ENCODE peak calls at places on chromosomes 1 and 21, in four cellular contexts. One of them, this sample, is unnamed.

GRCh38 chr1:212858461-212859265 is 588 bp downstream of the FLVCR1 start:
- DNase-seq in A549: peak; percentile 32
- DNase-seq in CD4-positive, alpha-beta T cell: peak; percentile 6
- DNase-seq in BJ: no peak
- DNase-seq in this sample: peak; percentile 30

GRCh38 chr1:71044833-71045232 is 2.8 kb downstream of the PTGER3 start:
- DNase-seq in A549: no peak
- DNase-seq in CD4-positive, alpha-beta T cell: no peak
- DNase-seq in BJ: no peak
- DNase-seq in this sample: no peak

GRCh38 chr21:46184625-46185555 is 631 bp upstream of the SPATC1L start:
- DNase-seq in CD4-positive, alpha-beta T cell: peak; percentile 42
- DNase-seq in A549: no peak
- DNase-seq in BJ: no peak
- DNase-seq in this sample: peak; percentile 79

GRCh38 chr1:42966688-42967609 is 8.3 kb upstream of the SLC2A1 start:
- DNase-seq in BJ: peak; percentile 87
- DNase-seq in A549: peak; percentile 88
- DNase-seq in CD4-positive, alpha-beta T cell: no peak
- DNase-seq in this sample: no peak

GRCh38 chr1:78762113-78762512 is 112.5 kb downstream of the IFI44 start:
- DNase-seq in BJ: no peak
- DNase-seq in CD4-positive, alpha-beta T cell: no peak
- DNase-seq in A549: no peak
- DNase-seq in this sample: no peak

GRCh38 chr1:114097109-114097508 is 56.6 kb downstream of the SYT6 start:
- DNase-seq in BJ: no peak
- DNase-seq in CD4-positive, alpha-beta T cell: no peak
- DNase-seq in A549: no peak
- DNase-seq in this sample: no peak

GRCh38 chr1:178052650-178053461 is 41.0 kb upstream of the RASAL2 start:
- DNase-seq in CD4-positive, alpha-beta T cell: no peak
- DNase-seq in BJ: no peak
- DNase-seq in A549: no peak
- DNase-seq in this sample: no peak

GRCh38 chr1:207848234-207848633 is 62.7 kb downstream of the CD34 start:
- DNase-seq in CD4-positive, alpha-beta T cell: no peak
- DNase-seq in BJ: no peak
- DNase-seq in A549: peak; percentile 62
- DNase-seq in this sample: no peak

GRCh38 chr1:21579788-21580187 is 70.6 kb downstream of the ALPL start:
- DNase-seq in A549: peak; percentile 53
- DNase-seq in CD4-positive, alpha-beta T cell: no peak
- DNase-seq in BJ: no peak
- DNase-seq in this sample: no peak

GRCh38 chr1:171245458-171246064 is 2.7 kb upstream of the FMO1 start:
- DNase-seq in A549: peak; percentile 58
- DNase-seq in BJ: no peak
- DNase-seq in CD4-positive, alpha-beta T cell: no peak
- DNase-seq in this sample: no peak

GRCh38 chr1:159088050-159088449 is 11.5 kb upstream of the AIM2 start:
- DNase-seq in BJ: peak; percentile 65
- DNase-seq in A549: no peak
- DNase-seq in CD4-positive, alpha-beta T cell: no peak
- DNase-seq in this sample: no peak

GRCh38 chr1:187001198-187001904 is 172.6 kb downstream of the PLA2G4A start:
- DNase-seq in CD4-positive, alpha-beta T cell: no peak
- DNase-seq in A549: no peak
- DNase-seq in BJ: peak; percentile 61
- DNase-seq in this sample: no peak

GRCh38 chr1:153849487-153850185 is 73.1 kb downstream of the GATAD2B start:
- DNase-seq in BJ: no peak
- DNase-seq in CD4-positive, alpha-beta T cell: no peak
- DNase-seq in A549: no peak
- DNase-seq in this sample: no peak

GRCh38 chr1:25253911-25254310 is 6.7 kb upstream of the RSRP1 start:
- DNase-seq in CD4-positive, alpha-beta T cell: no peak
- DNase-seq in BJ: peak; percentile 39
- DNase-seq in A549: no peak
- DNase-seq in this sample: no peak

GRCh38 chr1:162876751-162877150 is 15.8 kb upstream of the CCDC190 start:
- DNase-seq in BJ: no peak
- DNase-seq in A549: no peak
- DNase-seq in CD4-positive, alpha-beta T cell: no peak
- DNase-seq in this sample: no peak

GRCh38 chr1:205171369-205171768 is 40.1 kb downstream of the DSTYK start:
- DNase-seq in BJ: no peak
- DNase-seq in CD4-positive, alpha-beta T cell: no peak
- DNase-seq in A549: no peak
- DNase-seq in this sample: no peak

GRCh38 chr1:45930258-45931150 is 127.1 kb downstream of the MAST2 start:
- DNase-seq in BJ: no peak
- DNase-seq in A549: no peak
- DNase-seq in CD4-positive, alpha-beta T cell: no peak
- DNase-seq in this sample: no peak

GRCh38 chr1:28510350-28511223 is 4.7 kb downstream of the RCC1 start:
- DNase-seq in CD4-positive, alpha-beta T cell: no peak
- DNase-seq in BJ: no peak
- DNase-seq in A549: no peak
- DNase-seq in this sample: no peak

GRCh38 chr1:236011641-236012040 is 53.2 kb downstream of the NID1 start:
- DNase-seq in BJ: no peak
- DNase-seq in A549: no peak
- DNase-seq in CD4-positive, alpha-beta T cell: no peak
- DNase-seq in this sample: no peak

GRCh38 chr1:180652791-180653190 is 21.0 kb downstream of the XPR1 start:
- DNase-seq in CD4-positive, alpha-beta T cell: no peak
- DNase-seq in BJ: no peak
- DNase-seq in A549: no peak
- DNase-seq in this sample: no peak

GRCh38 chr1:44786138-44786840 is 1.7 kb downstream of the BEST4 start:
- DNase-seq in BJ: no peak
- DNase-seq in A549: peak; percentile 77
- DNase-seq in CD4-positive, alpha-beta T cell: peak; percentile 70
- DNase-seq in this sample: peak; percentile 82

GRCh38 chr1:152566681-152567080 is at the start of gene LCE3E:
- DNase-seq in BJ: no peak
- DNase-seq in A549: no peak
- DNase-seq in CD4-positive, alpha-beta T cell: no peak
- DNase-seq in this sample: no peak

DNA sequence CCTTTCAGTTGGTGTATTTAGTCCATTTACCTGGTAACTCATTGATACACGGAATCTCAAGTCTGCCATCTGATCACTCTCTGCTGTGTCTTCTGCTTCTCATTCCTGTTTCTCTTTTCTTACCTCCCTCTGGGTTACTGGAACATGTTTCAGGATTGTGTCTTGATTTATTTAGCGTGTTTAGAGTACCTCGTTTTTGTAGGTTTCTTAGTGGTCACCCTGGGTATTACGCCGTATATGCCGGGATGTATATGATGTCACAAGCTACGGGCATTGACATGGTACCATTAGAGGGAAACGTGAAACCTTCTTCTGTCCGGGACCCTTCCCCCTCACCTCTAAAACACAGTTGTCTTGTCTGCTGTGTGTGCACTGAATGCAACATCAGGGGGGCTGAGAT is 2.7 kb downstream of the ACTRT2 start:
- DNase-seq in A549: peak; percentile 31
- DNase-seq in CD4-positive, alpha-beta T cell: no peak
- DNase-seq in BJ: no peak
- DNase-seq in this sample: no peak
- TF ChIP-seq CTCF in A549: no peak
- TF ChIP-seq CTCF in CD4-positive, alpha-beta T cell: no peak
- TF ChIP-seq CTCF in BJ: no peak
- TF ChIP-seq CTCF in this sample: no peak

GRCh38 chr1:18693256-18694098 is 62.8 kb downstream of the PAX7 start:
- DNase-seq in BJ: no peak
- DNase-seq in CD4-positive, alpha-beta T cell: no peak
- DNase-seq in A549: no peak
- DNase-seq in this sample: no peak
- TF ChIP-seq CTCF in BJ: no peak
- TF ChIP-seq CTCF in CD4-positive, alpha-beta T cell: no peak
- TF ChIP-seq CTCF in A549: no peak
- TF ChIP-seq CTCF in this sample: no peak

GRCh38 chr1:13517193-13517812 is 3.5 kb upstream of the LRRC38 start:
- DNase-seq in A549: peak; percentile 11
- DNase-seq in BJ: no peak
- DNase-seq in CD4-positive, alpha-beta T cell: no peak
- DNase-seq in this sample: no peak
- TF ChIP-seq CTCF in A549: peak; percentile 11
- TF ChIP-seq CTCF in BJ: no peak
- TF ChIP-seq CTCF in CD4-positive, alpha-beta T cell: no peak
- TF ChIP-seq CTCF in this sample: peak; percentile 58

GRCh38 chr1:145918992-145919939 is 749 bp upstream of the PEX11B start:
- DNase-seq in CD4-positive, alpha-beta T cell: no peak
- DNase-seq in A549: peak; percentile 53
- DNase-seq in BJ: no peak
- DNase-seq in this sample: no peak
- TF ChIP-seq CTCF in CD4-positive, alpha-beta T cell: no peak
- TF ChIP-seq CTCF in A549: no peak
- TF ChIP-seq CTCF in BJ: no peak
- TF ChIP-seq CTCF in this sample: no peak

DNA sequence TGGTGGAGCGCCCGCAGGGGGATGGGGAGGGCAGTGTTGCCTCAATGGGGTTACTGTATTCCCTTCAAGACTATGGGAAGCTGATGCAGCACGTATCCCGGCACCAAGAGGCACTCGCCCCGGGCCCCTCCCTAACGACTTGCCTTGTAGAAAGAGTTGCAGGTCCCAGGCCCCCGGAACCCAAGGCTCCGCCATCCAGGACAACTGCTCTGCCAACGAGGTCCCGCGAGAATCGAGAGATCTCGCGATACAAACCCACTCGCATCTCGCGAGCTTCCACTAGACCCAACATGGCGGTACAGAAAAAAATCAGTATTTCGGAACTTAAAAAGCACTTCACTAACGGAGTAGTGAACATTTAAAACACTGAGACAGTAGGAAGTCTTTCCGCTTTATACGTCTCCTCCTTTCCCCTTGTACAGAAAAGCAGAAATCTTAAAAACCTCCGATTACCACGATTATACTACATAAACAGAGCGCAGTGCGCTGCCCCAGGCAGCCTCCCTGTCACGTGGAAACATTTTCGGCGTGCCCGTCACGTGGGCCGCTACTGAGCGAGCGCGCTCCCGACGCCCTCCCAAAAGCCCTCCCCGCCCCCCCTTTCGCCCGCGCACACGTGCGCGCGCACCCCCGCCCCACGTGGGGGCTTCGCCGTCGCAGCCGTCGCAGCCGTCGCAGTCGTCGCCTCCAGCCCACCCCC is at the start of gene ZZZ3:
- DNase-seq in CD4-positive, alpha-beta T cell: peak; percentile 88
- DNase-seq in BJ: peak; percentile 76
- DNase-seq in A549: peak; percentile 59
- DNase-seq in this sample: peak; percentile 85
- TF ChIP-seq CTCF in CD4-positive, alpha-beta T cell: no peak
- TF ChIP-seq CTCF in BJ: no peak
- TF ChIP-seq CTCF in A549: no peak
- TF ChIP-seq CTCF in this sample: no peak

GRCh38 chr21:26835027-26835713 is 10.0 kb downstream of the ADAMTS1 start:
- DNase-seq in A549: no peak
- DNase-seq in BJ: peak; percentile 87
- DNase-seq in CD4-positive, alpha-beta T cell: no peak
- DNase-seq in this sample: no peak

GRCh38 chr21:26835714-26836265 is 9.4 kb downstream of the ADAMTS1 start:
- DNase-seq in CD4-positive, alpha-beta T cell: no peak
- DNase-seq in A549: no peak
- DNase-seq in BJ: no peak
- DNase-seq in this sample: no peak

GRCh38 chr21:26833460-26833939 is 11.7 kb downstream of the ADAMTS1 start:
- DNase-seq in A549: no peak
- DNase-seq in BJ: no peak
- DNase-seq in CD4-positive, alpha-beta T cell: no peak
- DNase-seq in this sample: no peak

GRCh38 chr21:26833011-26833410 is 12.2 kb downstream of the ADAMTS1 start:
- DNase-seq in BJ: no peak
- DNase-seq in CD4-positive, alpha-beta T cell: no peak
- DNase-seq in A549: no peak
- DNase-seq in this sample: no peak

DNA sequence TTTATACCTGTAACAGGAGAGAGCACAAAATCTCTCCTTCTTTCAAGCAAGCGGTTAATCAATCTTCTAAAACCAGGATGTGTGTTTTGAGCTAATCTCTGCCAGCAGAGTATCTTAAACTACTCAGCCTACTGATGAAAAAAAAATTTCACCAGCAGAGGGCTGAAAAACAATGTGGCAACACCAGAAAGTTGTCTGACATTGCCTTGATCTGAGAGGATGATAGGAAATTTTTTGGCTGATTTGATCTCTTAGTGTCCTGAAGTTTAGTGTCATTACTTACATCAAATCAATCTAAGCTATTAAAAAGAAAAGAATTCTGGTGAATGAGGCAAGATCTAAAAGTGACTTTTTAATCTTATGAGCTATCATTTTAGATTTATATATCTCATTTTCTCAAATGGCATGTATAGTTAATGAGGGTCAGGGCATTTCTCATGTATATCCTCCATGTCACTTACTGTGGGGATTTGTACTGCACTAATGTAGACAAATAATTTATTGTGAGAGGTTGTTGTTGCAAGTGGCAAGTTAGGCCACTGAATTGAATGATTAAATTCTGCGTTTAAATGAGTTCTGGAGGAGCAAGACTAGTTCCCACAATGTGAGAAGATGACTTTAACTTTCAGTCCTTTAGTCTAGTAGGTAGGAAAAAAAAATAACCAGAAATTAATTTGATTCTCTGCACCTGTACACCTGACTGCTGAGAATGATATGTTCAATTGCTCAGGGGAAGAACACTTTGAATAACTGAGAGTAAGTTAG is 10.8 kb downstream of the ADAMTS1 start:
- DNase-seq in A549: no peak
- DNase-seq in CD4-positive, alpha-beta T cell: no peak
- DNase-seq in BJ: no peak
- DNase-seq in this sample: no peak
- TF ChIP-seq CTCF in A549: no peak
- TF ChIP-seq CTCF in CD4-positive, alpha-beta T cell: no peak
- TF ChIP-seq CTCF in BJ: peak; percentile 47
- TF ChIP-seq CTCF in this sample: peak; percentile 38

This sample was measured in progenitor cell of endocrine pancreas.